ENCODE peak calls at places on chromosomes 5 and 9, in four cellular contexts. E, Z, O and L are unnamed samples.

GRCh38 chr9:78230761-78231160 is 5.1 kb upstream of the CEP78 start:
- DNase-seq in E (no peak), Z (no peak), O (no peak), L (no peak)

GRCh38 chr5:76363385-76364261 is 39.5 kb upstream of the IQGAP2 start:
- DNase-seq in O (no peak), Z (no peak), E (no peak), L (no peak)

GRCh38 chr5:171537463-171537862 is 118.0 kb downstream of the FGF18 start:
- DNase-seq in Z (no peak), O (no peak), E (no peak), L (no peak)

GRCh38 chr5:110265199-110265598 is 461.3 kb downstream of the TMEM232 start:
- DNase-seq in O (no peak), E (no peak), Z (no peak), L (no peak)

GRCh38 chr9:32581512-32582143 is 8.7 kb upstream of the NDUFB6 start:
- DNase-seq in Z (peak; percentile 78), O (no peak), E (no peak), L (no peak)

GRCh38 chr5:113093561-113093960 is 117.0 kb downstream of the DCP2 start:
- DNase-seq in E (no peak), O (no peak), Z (no peak), L (no peak)

GRCh38 chr9:123615381-123615780 is 259.4 kb downstream of the CRB2 start:
- DNase-seq in E (peak; percentile 51), O (no peak), Z (no peak), L (no peak)

GRCh38 chr5:76485511-76485910 is 82.4 kb downstream of the IQGAP2 start:
- DNase-seq in O (no peak), E (no peak), Z (no peak), L (no peak)

GRCh38 chr5:64653776-64654175 is 36.5 kb upstream of the SHISAL2B start:
- DNase-seq in E (no peak), Z (no peak), O (no peak), L (no peak)

GRCh38 chr5:115389074-115389798 is 92.8 kb upstream of the CCDC112 start:
- DNase-seq in O (no peak), E (no peak), Z (no peak), L (no peak)

GRCh38 chr9:20418485-20418884 is 203.8 kb downstream of the MLLT3 start:
- DNase-seq in O (no peak), Z (no peak), E (no peak), L (no peak)